ENCODE peak calls at places on chromosomes 5 and 9, in five cellular contexts. G is OCI-LY7, K is fibroblast of lung, P is hepatocyte, V is GM12878. B is an unnamed sample.

GRCh38 chr5:136538534-136538933 is 173.2 kb upstream of the TRPC7 start:
- DNase-seq in G (no peak), K (no peak), P (no peak), V (no peak), B (no peak)

GRCh38 chr5:19902316-19902934 is 85.6 kb downstream of the CDH18 start:
- DNase-seq in G (no peak), K (no peak), P (peak; percentile 10), V (no peak), B (no peak)

GRCh38 chr5:116559239-116559638 is 15.4 kb downstream of the SEMA6A start:
- DNase-seq in G (no peak), K (no peak), P (no peak), V (no peak), B (no peak)

GRCh38 chr9:126056312-126057021 is 270.2 kb upstream of the MVB12B start:
- DNase-seq in G (no peak), K (no peak), P (no peak), V (no peak), B (no peak)

GRCh38 chr5:33046091-33046490 is 335.0 kb downstream of the NPR3 start:
- DNase-seq in G (no peak), K (no peak), P (no peak), V (no peak), B (peak; percentile 65)

GRCh38 chr5:100731768-100732167 is 171.3 kb downstream of the ST8SIA4 start:
- DNase-seq in G (peak; percentile 50), K (no peak), P (no peak), V (peak; percentile 52), B (no peak)

GRCh38 chr5:113005454-113005853 is 28.9 kb downstream of the DCP2 start:
- DNase-seq in G (no peak), K (peak; percentile 29), P (no peak), V (no peak), B (no peak)

GRCh38 chr5:162323471-162323870 is 255.9 kb downstream of the GABRG2 start:
- DNase-seq in G (no peak), K (no peak), P (peak; percentile 53), V (no peak), B (no peak)

GRCh38 chr5:180233729-180234128 is 24.7 kb upstream of the RASGEF1C start:
- DNase-seq in G (no peak), K (no peak), P (peak; percentile 27), V (no peak), B (no peak)

GRCh38 chr9:89178162-89179120 is at the start of gene SHC3:
- DNase-seq in G (no peak), K (peak; percentile 63), P (peak; percentile 23), V (no peak), B (peak; percentile 73)

GRCh38 chr5:137649228-137649890 is 86.5 kb downstream of the KLHL3 start:
- DNase-seq in G (no peak), K (peak; percentile 79), P (peak; percentile 54), V (no peak), B (peak; percentile 67)

GRCh38 chr5:69019665-69020064 is 74.1 kb upstream of the SLC30A5 start:
- DNase-seq in G (no peak), K (no peak), P (no peak), V (no peak), B (no peak)

GRCh38 chr5:99771296-99771695 is 763.9 kb upstream of the FAM174A start:
- DNase-seq in G (no peak), K (peak; percentile 2), P (no peak), V (no peak), B (no peak)

GRCh38 chr5:134420326-134420725 is 8.6 kb upstream of the CDKN2AIPNL start:
- DNase-seq in G (no peak), K (peak; percentile 32), P (no peak), V (no peak), B (no peak)

GRCh38 chr5:23419115-23419514 is 88.3 kb upstream of the PRDM9 start:
- DNase-seq in G (no peak), K (no peak), P (no peak), V (no peak), B (peak; percentile 29)

GRCh38 chr5:139767960-139768359 is 27.6 kb upstream of the PSD2 start:
- DNase-seq in G (no peak), K (no peak), P (no peak), V (no peak), B (peak; percentile 78)

GRCh38 chr9:128702445-128702948 is at the start of gene PKN3:
- DNase-seq in G (peak; percentile 84), K (peak; percentile 74), P (peak; percentile 94), V (no peak), B (peak; percentile 100)

GRCh38 chr9:116238751-116239340 is 85.3 kb downstream of the PAPPA start:
- DNase-seq in G (no peak), K (no peak), P (no peak), V (no peak), B (no peak)

GRCh38 chr9:38010918-38011704 is 57.9 kb downstream of the SHB start:
- DNase-seq in G (no peak), K (no peak), P (no peak), V (no peak), B (peak; percentile 39)

GRCh38 chr9:89969881-89970639 is 365.2 kb downstream of the GADD45G start:
- DNase-seq in G (no peak), K (no peak), P (no peak), V (no peak), B (no peak)

GRCh38 chr9:94511134-94511942 is 43.5 kb upstream of the PCAT7 start:
- DNase-seq in G (peak; percentile 54), K (no peak), P (no peak), V (no peak), B (no peak)

GRCh38 chr5:173602423-173602822 is 14.0 kb downstream of the BOD1 start:
- DNase-seq in G (no peak), K (peak; percentile 81), P (peak; percentile 44), V (no peak), B (no peak)

GRCh38 chr5:124790261-124790894 is 43.9 kb upstream of the ZNF608 start:
- DNase-seq in G (no peak), K (peak; percentile 35), P (peak; percentile 24), V (no peak), B (peak; percentile 66)

GRCh38 chr9:16196206-16196605 is 643.4 kb downstream of the CCDC171 start:
- DNase-seq in G (no peak), K (no peak), P (no peak), V (no peak), B (no peak)

GRCh38 chr5:87069974-87070608 is 197.6 kb upstream of the RASA1 start:
- DNase-seq in G (peak; percentile 48), K (peak; percentile 77), P (peak; percentile 46), V (peak; percentile 59), B (peak; percentile 82)

GRCh38 chr5:19928556-19929421 is 59.2 kb downstream of the CDH18 start:
- DNase-seq in G (no peak), K (peak; percentile 87), P (peak; percentile 53), V (no peak), B (no peak)

GRCh38 chr5:81182396-81183390 is 50.4 kb upstream of the CKMT2 start:
- DNase-seq in G (no peak), K (no peak), P (no peak), V (no peak), B (no peak)

DNA sequence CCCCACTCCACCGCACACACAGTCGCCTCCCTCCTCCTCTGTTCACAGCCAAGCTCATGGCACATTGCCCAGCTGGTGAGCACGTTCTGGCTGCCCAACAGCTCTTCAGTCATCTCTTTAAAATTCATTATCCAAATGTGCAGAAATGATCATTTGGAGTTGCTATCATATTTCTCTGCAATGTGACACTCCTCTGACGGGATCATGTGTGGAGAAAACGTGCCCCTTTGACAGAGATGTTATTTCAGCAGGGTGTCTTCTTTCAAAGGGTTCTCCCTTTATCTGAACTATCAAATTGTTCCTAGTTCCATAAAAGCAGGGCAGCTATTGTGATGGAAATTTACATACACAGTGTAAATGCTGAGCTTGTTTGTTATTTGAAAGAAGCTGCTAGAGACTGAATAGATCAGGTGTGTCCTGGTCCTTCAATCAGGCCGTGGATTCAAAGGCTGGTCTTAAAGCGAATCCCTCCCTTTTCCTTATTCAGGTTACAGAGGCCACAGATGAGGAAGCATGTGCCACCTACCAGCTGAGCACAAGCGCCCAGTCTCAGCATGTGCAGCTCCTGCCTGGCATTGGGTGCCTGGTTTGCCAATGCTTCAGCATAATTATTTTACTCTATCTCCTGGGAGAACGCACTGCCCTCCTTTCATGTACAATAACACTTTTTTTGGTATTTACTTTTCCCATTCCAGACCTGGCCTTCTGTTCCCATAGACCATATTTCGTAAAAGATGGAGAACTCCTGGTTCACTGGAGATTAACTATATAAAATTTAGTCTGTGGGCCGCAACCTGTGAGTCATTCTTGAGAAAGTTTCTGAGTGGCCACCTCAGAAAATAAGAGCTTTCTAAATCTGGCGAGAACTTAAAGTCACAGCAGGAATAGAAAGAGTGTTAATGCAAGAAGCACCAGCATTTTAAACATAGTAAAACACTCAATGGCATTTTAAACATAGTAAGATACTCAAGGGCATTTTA is 433.7 kb downstream of the ENC1 start:
- DNase-seq in G (no peak), K (peak; percentile 76), P (peak; percentile 39), V (no peak), B (peak; percentile 75)
- H3K27ac ChIP-seq in G (no peak overlapping the region), K (no peak overlapping the region), P (no peak overlapping the region), V (no peak overlapping the region), B (peak overlapping the region; percentile 77)

DNA sequence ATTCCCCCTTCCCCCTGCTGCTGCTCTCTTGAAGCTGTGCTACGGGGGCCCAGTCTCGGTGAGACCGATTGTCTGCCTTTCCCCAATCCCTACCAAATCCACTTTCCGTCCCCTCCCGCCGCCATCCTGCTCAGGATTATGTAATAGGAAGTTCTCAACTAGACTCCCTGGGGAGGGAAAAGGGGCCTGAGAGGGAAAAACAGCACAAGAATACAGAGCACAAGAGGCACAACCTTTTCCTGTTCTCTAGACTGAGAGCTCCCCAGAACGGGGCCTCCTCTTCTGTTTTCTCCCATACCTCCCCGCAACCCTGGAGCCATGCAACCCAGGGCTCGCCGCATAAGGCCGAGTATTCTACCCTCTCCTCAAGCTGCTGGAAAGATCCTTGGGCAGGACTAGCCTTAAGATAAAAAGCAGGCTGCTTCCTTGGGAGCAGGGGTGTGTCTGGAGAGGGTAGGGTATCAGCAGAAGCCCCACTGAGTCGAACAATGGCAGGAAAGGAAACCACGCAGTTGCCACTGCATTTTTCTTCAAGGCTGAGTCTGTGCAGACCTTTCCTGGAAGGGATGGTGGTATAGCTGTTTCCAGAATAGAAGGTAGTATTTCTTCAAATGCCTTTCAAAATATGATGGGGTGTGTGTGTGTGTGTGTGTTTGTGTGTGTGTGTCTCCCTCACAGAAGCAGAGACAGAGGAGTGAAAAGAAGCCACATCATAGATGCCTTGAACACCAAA is 12.9 kb downstream of the MYORG start:
- DNase-seq in G (no peak), K (no peak), P (no peak), V (no peak), B (peak; percentile 46)
- H4K20me1 ChIP-seq in G (no peaks in the 10 kb centered on the region), K (no peaks in the 10 kb centered on the region), P (no peaks in the 10 kb centered on the region), V (no peaks in the 10 kb centered on the region), B (no peaks in the 10 kb centered on the region)

GRCh38 chr9:107733530-107733907 is 243.9 kb upstream of the KLF4 start:
- DNase-seq in G (no peak), K (peak; percentile 82), P (no peak), V (no peak), B (peak; percentile 11)
- H3K27ac ChIP-seq in G (no peak overlapping the region), K (peak overlapping the region; percentile 88), P (peak overlapping the region; percentile 67), V (no peak overlapping the region), B (peak overlapping the region; percentile 99)

GRCh38 chr5:14167211-14167845 is 24.2 kb downstream of the TRIO start:
- DNase-seq in G (no peak), K (peak; percentile 53), P (no peak), V (no peak), B (no peak)

GRCh38 chr5:14165375-14166091 is 22.4 kb downstream of the TRIO start:
- DNase-seq in G (no peak), K (peak; percentile 61), P (no peak), V (no peak), B (no peak)

GRCh38 chr5:14164764-14165163 is 21.6 kb downstream of the TRIO start:
- DNase-seq in G (no peak), K (no peak), P (no peak), V (no peak), B (no peak)

GRCh38 chr5:14168139-14168792 is 25.1 kb downstream of the TRIO start:
- DNase-seq in G (peak; percentile 42), K (no peak), P (no peak), V (no peak), B (no peak)

GRCh38 chr5:14166437-14166836 is 23.3 kb downstream of the TRIO start:
- DNase-seq in G (no peak), K (no peak), P (no peak), V (no peak), B (no peak)
- H4K20me1 ChIP-seq in G (no peaks in the 10 kb centered on the region), K (peaks cover 4% of the 10 kb centered on the region), P (peaks cover 76% of the 10 kb centered on the region), V (no peaks in the 10 kb centered on the region), B (peaks cover 54% of the 10 kb centered on the region)

B was measured in osteoblast.